ENCODE peak calls at places on chromosomes 12 and 14, in six cellular contexts. S is AG10803; P is stimulated activated CD8-positive, alpha-beta memory T cell treated with anti-CD3 and anti-CD28 coated beads, Interleukin-15, amount 100 ng/mL, for 24 hours; L is adipocyte; Y is A549; J is naive thymus-derived CD8-positive, alpha-beta T cell. V is an unnamed sample.
A peak's percentile ranks its signal among the peaks of the same experiment; 100 is the strongest.

GRCh38 chr12:117587646-117588287 is 226.3 kb upstream of the NOS1 start:
- DNase-seq in L (peak; percentile 3), Y (peak; percentile 77), J (peak; percentile 8), P (no peak), S (peak; percentile 31), V (peak; percentile 58)

GRCh38 chr12:95701275-95701674 is 89.3 kb downstream of the NTN4 start:
- DNase-seq in L (peak; percentile 11), S (peak; percentile 18), Y (no peak), J (no peak), P (no peak), V (no peak)

GRCh38 chr14:74217672-74218448 is 21.4 kb upstream of the VSX2 start:
- DNase-seq in P (peak; percentile 75), L (peak; percentile 75), Y (peak; percentile 90), J (peak; percentile 69), S (peak; percentile 51), V (peak; percentile 95)

GRCh38 chr12:55738113-55739024 is 4.6 kb upstream of the GDF11 start:
- DNase-seq in S (peak; percentile 71), P (no peak), J (peak; percentile 86), L (peak; percentile 96), Y (peak; percentile 56), V (peak; percentile 79)

GRCh38 chr12:118166946-118167345 is 31.0 kb downstream of the PEBP1 start:
- DNase-seq in P (no peak), J (no peak), L (no peak), Y (no peak), S (no peak), V (no peak)

GRCh38 chr12:96989916-96990315 is 82.9 kb downstream of the NEDD1 start:
- DNase-seq in P (no peak), Y (no peak), S (no peak), L (no peak), J (no peak), V (no peak)

GRCh38 chr12:52735816-52736632 is 32.7 kb upstream of the KRT77 start:
- DNase-seq in S (no peak), L (no peak), Y (no peak), J (no peak), P (no peak), V (no peak)

GRCh38 chr12:27367078-27367477 is 34.4 kb downstream of the BMAL2 start:
- DNase-seq in S (no peak), P (no peak), L (no peak), J (no peak), Y (no peak), V (no peak)

GRCh38 chr12:12156116-12156515 is 85.4 kb downstream of the BCL2L14 start:
- DNase-seq in S (no peak), P (no peak), L (no peak), Y (no peak), J (no peak), V (no peak)

GRCh38 chr12:6547987-6548386 is 7.9 kb downstream of the IFFO1 start:
- DNase-seq in Y (peak; percentile 28), S (peak; percentile 83), P (no peak), L (peak; percentile 85), J (no peak), V (peak; percentile 80)

GRCh38 chr12:64780531-64781373 is 21.5 kb upstream of the GNS start:
- DNase-seq in Y (peak; percentile 44), J (peak; percentile 31), S (no peak), L (peak; percentile 57), P (no peak), V (peak; percentile 43)

GRCh38 chr14:106277503-106277902 is 751.1 kb downstream of the TMEM121 start:
- DNase-seq in P (no peak), L (no peak), J (peak; percentile 32), Y (no peak), S (no peak), V (no peak)

GRCh38 chr14:51185754-51186153 is 54.3 kb upstream of the TMX1 start:
- DNase-seq in S (no peak), Y (no peak), P (no peak), L (no peak), J (no peak), V (no peak)

GRCh38 chr12:114733919-114734318 is 49.9 kb upstream of the TBX3 start:
- DNase-seq in L (no peak), S (no peak), J (no peak), P (no peak), Y (no peak), V (no peak)

V was measured in GM03348.